ENCODE peak calls at places on chromosomes 1 and 21, in seven cellular contexts. T is fibroblast of lung, B is choroid plexus epithelial cell, J is foreskin fibroblast, F is adrenal gland, L is AG04450, S is testis. Z is an unnamed sample.

GRCh38 chr1:153032677-153033308 is 1.8 kb downstream of the SPRR1B start:
- DNase-seq in T (peak), B (peak), J (peak), F (peak), L (no peak), S (peak), Z (no peak)

GRCh38 chr1:186958520-186958919 is 129.8 kb downstream of the PLA2G4A start:
- DNase-seq in T (peak), B (peak), J (peak), F (no peak), L (peak), S (no peak), Z (no peak)

GRCh38 chr1:100452641-100453040 is 85.3 kb upstream of the GPR88 start:
- DNase-seq in T (peak), B (peak), J (no peak), F (no peak), L (peak), S (no peak), Z (no peak)

GRCh38 chr1:41800237-41800902 is 118.4 kb downstream of the HIVEP3 start:
- DNase-seq in T (no peak), B (no peak), J (no peak), F (no peak), L (no peak), S (peak), Z (no peak)

GRCh38 chr1:185694081-185694480 is 40.1 kb upstream of the HMCN1 start:
- DNase-seq in T (no peak), B (peak), J (peak), F (no peak), L (no peak), S (no peak), Z (no peak)

GRCh38 chr1:1144843-1145546 is 28.7 kb upstream of the TTLL10 start:
- DNase-seq in T (no peak), B (no peak), J (no peak), F (no peak), L (no peak), S (no peak), Z (no peak)

GRCh38 chr1:17292299-17293198 is 15.4 kb upstream of the PADI4 start:
- DNase-seq in T (no peak), B (no peak), J (no peak), F (no peak), L (no peak), S (no peak), Z (no peak)

GRCh38 chr1:87151500-87152421 is 176.9 kb upstream of the LMO4 start:
- DNase-seq in T (peak), B (peak), J (no peak), F (peak), L (peak), S (peak), Z (no peak)

GRCh38 chr1:6158181-6158580 is 21.9 kb downstream of the CHD5 start:
- DNase-seq in T (no peak), B (peak), J (no peak), F (no peak), L (no peak), S (no peak), Z (no peak)

GRCh38 chr1:207993477-207994445 is 82.8 kb upstream of the CD34 start:
- DNase-seq in T (no peak), B (peak), J (peak), F (no peak), L (no peak), S (no peak), Z (peak)

GRCh38 chr21:45977396-45977795 is 4.2 kb upstream of the COL6A1 start:
- DNase-seq in T (no peak), B (no peak), J (peak), F (no peak), L (no peak), S (no peak), Z (no peak)

GRCh38 chr1:191669629-191670028 is 488.6 kb upstream of the RGS18 start:
- DNase-seq in T (peak), B (no peak), J (peak), F (no peak), L (no peak), S (no peak), Z (no peak)

GRCh38 chr1:170634293-170634692 is 29.6 kb upstream of the PRRX1 start:
- DNase-seq in T (peak), B (no peak), J (peak), F (no peak), L (peak), S (no peak), Z (no peak)

GRCh38 chr1:152855661-152856060 is 4.1 kb upstream of the LCE7A start:
- DNase-seq in T (no peak), B (no peak), J (peak), F (no peak), L (no peak), S (no peak), Z (no peak)

GRCh38 chr1:119422631-119423030 is 7.7 kb downstream of the HSD3B2 start:
- DNase-seq in T (no peak), B (no peak), J (no peak), F (peak), L (no peak), S (no peak), Z (no peak)

GRCh38 chr1:244046907-244047738 is 4.0 kb upstream of the ZBTB18 start:
- DNase-seq in T (peak), B (peak), J (peak), F (peak), L (no peak), S (no peak), Z (no peak)

GRCh38 chr1:223711173-223711572 is 1.2 kb upstream of the CAPN2 start:
- DNase-seq in T (peak), B (peak), J (peak), F (no peak), L (no peak), S (no peak), Z (no peak)

GRCh38 chr1:9842073-9842711 is 18.4 kb upstream of the CLSTN1 start:
- DNase-seq in T (peak), B (peak), J (peak), F (no peak), L (no peak), S (no peak), Z (no peak)

GRCh38 chr1:36351222-36351977 is 28.0 kb upstream of the EVA1B start:
- DNase-seq in T (peak), B (peak), J (peak), F (no peak), L (no peak), S (no peak), Z (peak)

GRCh38 chr1:234264832-234265231 is 108.4 kb upstream of the COA6 start:
- DNase-seq in T (no peak), B (no peak), J (no peak), F (no peak), L (no peak), S (no peak), Z (no peak)

GRCh38 chr1:220655509-220655908 is 34.7 kb upstream of the C1orf115 start:
- DNase-seq in T (no peak), B (no peak), J (no peak), F (no peak), L (no peak), S (no peak), Z (no peak)

GRCh38 chr1:110123224-110123623 is 11.0 kb downstream of the UBL4B start:
- DNase-seq in T (peak), B (no peak), J (peak), F (no peak), L (no peak), S (no peak), Z (no peak)

GRCh38 chr1:17759114-17759513 is 4.0 kb downstream of the ACTL8 start:
- DNase-seq in T (no peak), B (no peak), J (no peak), F (no peak), L (no peak), S (peak), Z (peak)

GRCh38 chr1:143661418-143662120 is 310.2 kb downstream of the FAM72C start:
- DNase-seq in T (no peak), B (no peak), J (peak), F (no peak), L (no peak), S (no peak), Z (no peak)
- H3K4me3 ChIP-seq in T (no peak), B (no peak), J (no peak), F (no peak), L (no peak), S (peak), Z (no peak)

DNA sequence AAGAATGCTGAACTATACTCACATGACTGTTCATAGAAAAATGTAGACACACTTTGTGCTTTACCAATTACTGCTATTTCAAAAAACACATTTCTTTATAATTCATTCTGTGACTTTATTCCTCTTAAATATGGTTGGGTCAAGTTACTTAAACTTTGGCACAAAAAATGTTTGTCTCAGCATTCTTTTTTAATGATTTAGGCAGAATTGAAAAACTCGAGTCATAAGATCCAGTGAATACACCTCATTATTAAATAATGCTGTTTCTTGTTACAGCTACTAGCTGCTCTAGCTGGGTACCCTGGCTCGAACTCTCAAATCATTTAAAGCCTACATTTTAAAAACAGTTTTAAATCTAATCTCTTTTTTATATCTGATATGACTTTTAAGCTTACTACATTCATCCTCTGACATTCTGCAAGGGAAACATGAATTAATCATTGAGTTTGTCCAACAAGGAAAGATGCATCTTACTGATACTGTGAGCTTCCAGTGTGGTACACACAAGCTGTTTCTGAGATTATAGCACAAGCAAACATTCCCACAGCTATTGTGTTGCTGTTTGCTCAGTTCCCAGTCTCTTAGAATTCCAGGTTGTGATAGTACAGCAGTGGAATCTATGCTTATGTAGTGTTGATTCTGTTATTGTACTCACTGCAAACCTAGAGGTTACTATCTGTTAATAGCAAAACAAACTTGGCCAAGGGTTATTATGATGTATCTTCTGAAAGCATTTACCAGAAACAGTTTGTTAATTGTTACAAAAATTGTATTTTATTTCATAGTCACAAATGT is 746.5 kb downstream of the USP25 start:
- DNase-seq in T (peak), B (peak), J (peak), F (no peak), L (no peak), S (no peak), Z (no peak)
- H3K4me3 ChIP-seq in T (no peak), B (no peak), J (no peak), F (no peak), L (no peak), S (no peak), Z (no peak)

GRCh38 chr1:226739696-226740065 is 599 bp upstream of the ITPKB start:
- DNase-seq in T (no peak), B (no peak), J (no peak), F (no peak), L (no peak), S (no peak), Z (no peak)
- H3K4me3 ChIP-seq in T (no peak), B (no peak), J (peak), F (peak), L (no peak), S (peak), Z (no peak)

GRCh38 chr1:92329356-92330129 is 30.7 kb downstream of the RPAP2 start:
- DNase-seq in T (peak), B (peak), J (peak), F (no peak), L (no peak), S (no peak), Z (no peak)
- H3K4me3 ChIP-seq in T (no peak), B (no peak), J (no peak), F (no peak), L (no peak), S (no peak), Z (no peak)

GRCh38 chr1:199041173-199041914 is 402.5 kb downstream of the PTPRC start:
- DNase-seq in T (peak), B (peak), J (no peak), F (no peak), L (no peak), S (no peak), Z (no peak)

GRCh38 chr1:199038188-199038587 is 399.3 kb downstream of the PTPRC start:
- DNase-seq in T (no peak), B (no peak), J (no peak), F (no peak), L (no peak), S (no peak), Z (peak)

GRCh38 chr1:199040499-199040898 is 401.7 kb downstream of the PTPRC start:
- DNase-seq in T (no peak), B (no peak), J (no peak), F (no peak), L (no peak), S (no peak), Z (no peak)

GRCh38 chr1:199042193-199042592 is 403.4 kb downstream of the PTPRC start:
- DNase-seq in T (no peak), B (no peak), J (no peak), F (no peak), L (no peak), S (no peak), Z (no peak)

GRCh38 chr1:199040076-199040475 is 401.2 kb downstream of the PTPRC start:
- DNase-seq in T (no peak), B (no peak), J (no peak), F (no peak), L (no peak), S (no peak), Z (no peak)
- H3K4me3 ChIP-seq in T (no peak), B (no peak), J (no peak), F (no peak), L (no peak), S (no peak), Z (no peak)

Z was measured in BE2C.